ENCODE peak calls at places on chromosomes 2 and 18, in six cellular contexts. L is adrenal gland, R is testis, D is A549, X is uterus, Y is esophagus squamous epithelium. C is an unnamed sample.

GRCh38 chr2:206584323-206585116 is 57.8 kb upstream of the FAM237A start:
- DNase-seq in L (no peak), R (no peak), D (no peak), Y (no peak), X (no peak), C (no peak)

GRCh38 chr18:37166491-37166890 is 337.6 kb downstream of the KIAA1328 start:
- DNase-seq in R (no peak), L (no peak), X (no peak), D (no peak), Y (no peak), C (no peak)

GRCh38 chr18:56541340-56541739 is 97.1 kb downstream of the TXNL1 start:
- DNase-seq in D (no peak), X (no peak), L (no peak), R (no peak), Y (no peak), C (no peak)

GRCh38 chr2:106161938-106162814 is 31.9 kb downstream of the UXS1 start:
- DNase-seq in D (no peak), X (no peak), Y (no peak), L (peak), R (no peak), C (no peak)

GRCh38 chr2:9949992-9950520 is 1.4 kb upstream of the GRHL1 start:
- DNase-seq in X (no peak), Y (no peak), R (peak), D (no peak), L (no peak), C (no peak)

GRCh38 chr18:35041752-35042379 is 653 bp downstream of the MAPRE2 start:
- DNase-seq in D (no peak), R (no peak), L (no peak), Y (no peak), X (no peak), C (no peak)

GRCh38 chr2:213818436-213818835 is 534.2 kb downstream of the SPAG16 start:
- DNase-seq in L (no peak), Y (no peak), R (no peak), D (no peak), X (no peak), C (no peak)

GRCh38 chr2:131037398-131038257 is 55.6 kb downstream of the FAM168B start:
- DNase-seq in Y (no peak), L (peak), R (no peak), X (no peak), D (no peak), C (no peak)

GRCh38 chr18:3511980-3512379 is 62.0 kb downstream of the TGIF1 start:
- DNase-seq in D (no peak), L (peak), Y (no peak), X (no peak), R (no peak), C (no peak)

GRCh38 chr2:197296861-197297260 is 13.7 kb downstream of the ANKRD44 start:
- DNase-seq in D (no peak), L (no peak), X (no peak), R (no peak), Y (no peak), C (no peak)

GRCh38 chr2:222057249-222058073 is 241.3 kb downstream of the PAX3 start:
- DNase-seq in Y (no peak), L (no peak), D (peak), R (no peak), X (no peak), C (no peak)

GRCh38 chr18:304887-305529 is 37.2 kb upstream of the THOC1 start:
- DNase-seq in D (no peak), Y (no peak), L (no peak), R (no peak), X (no peak), C (no peak)

GRCh38 chr2:173869244-173869643 is 95.9 kb downstream of the SP3 start:
- DNase-seq in Y (no peak), X (no peak), L (no peak), R (no peak), D (no peak), C (no peak)

GRCh38 chr2:62999905-63000304 is 50.7 kb upstream of the OTX1 start:
- DNase-seq in X (peak), D (no peak), Y (no peak), R (no peak), L (peak), C (no peak)

GRCh38 chr2:119255760-119256573 is 32.3 kb downstream of the STEAP3 start:
- DNase-seq in X (no peak), L (no peak), D (peak), Y (no peak), R (peak), C (no peak)

GRCh38 chr2:37211212-37211611 is 14.9 kb downstream of the CEBPZOS start:
- DNase-seq in R (no peak), Y (no peak), X (no peak), D (no peak), L (no peak), C (no peak)

GRCh38 chr2:240362216-240362755 is 73.2 kb upstream of the GPC1 start:
- DNase-seq in X (no peak), R (no peak), D (no peak), Y (no peak), L (no peak), C (no peak)

GRCh38 chr2:86825728-86826386 is 35.1 kb upstream of the CD8A start:
- DNase-seq in Y (no peak), D (no peak), R (no peak), L (no peak), X (no peak), C (no peak)

GRCh38 chr2:10909996-10910341 is 1.8 kb upstream of the KCNF1 start:
- DNase-seq in D (no peak), X (no peak), R (no peak), L (no peak), Y (no peak), C (no peak)

GRCh38 chr2:45688479-45689298 is 37.2 kb downstream of the PRKCE start:
- DNase-seq in Y (no peak), L (no peak), D (no peak), R (no peak), X (no peak), C (no peak)

GRCh38 chr2:8004250-8004681 is 677.6 kb upstream of the ID2 start:
- DNase-seq in L (peak), R (peak), Y (no peak), D (peak), X (peak), C (peak)

GRCh38 chr18:23800902-23801301 is 111.6 kb downstream of the LAMA3 start:
- DNase-seq in L (no peak), X (no peak), Y (no peak), D (no peak), R (no peak), C (no peak)

GRCh38 chr2:240269380-240269779 is 128.9 kb upstream of the OTOS start:
- DNase-seq in R (no peak), X (no peak), Y (no peak), D (no peak), L (no peak), C (no peak)

GRCh38 chr18:8839285-8839684 is 133.9 kb downstream of the MTCL1 start:
- DNase-seq in R (no peak), X (no peak), Y (no peak), L (no peak), D (no peak), C (no peak)

GRCh38 chr2:240249423-240250149 is 109.1 kb upstream of the OTOS start:
- DNase-seq in Y (no peak), R (no peak), X (no peak), L (no peak), D (no peak), C (peak)

GRCh38 chr2:119873350-119874013 is 113.8 kb downstream of the PTPN4 start:
- DNase-seq in D (no peak), Y (no peak), X (no peak), R (no peak), L (no peak), C (no peak)

GRCh38 chr18:23143059-23143831 is 8.0 kb downstream of the CABLES1 start:
- DNase-seq in Y (no peak), D (no peak), X (no peak), R (no peak), L (peak), C (no peak)

GRCh38 chr2:152367547-152368250 is 32.7 kb downstream of the FMNL2 start:
- DNase-seq in X (no peak), R (no peak), Y (no peak), D (no peak), L (no peak), C (no peak)

GRCh38 chr18:46917808-46918600 is 602 bp downstream of the KATNAL2 start:
- DNase-seq in R (peak), Y (no peak), L (peak), X (peak), D (no peak), C (no peak)

GRCh38 chr2:30234180-30234971 is 3.0 kb downstream of the LBH start:
- DNase-seq in L (no peak), D (peak), Y (no peak), X (peak), R (peak), C (no peak)

GRCh38 chr2:1728821-1729220 is 15.5 kb downstream of the PXDN start:
- DNase-seq in R (no peak), X (peak), L (no peak), Y (no peak), D (no peak), C (no peak)

GRCh38 chr2:108994250-108994649 is 5.2 kb upstream of the EDAR start:
- DNase-seq in X (no peak), L (no peak), D (no peak), Y (no peak), R (no peak), C (no peak)

GRCh38 chr2:15543058-15543457 is 18.1 kb downstream of the NBAS start:
- DNase-seq in L (no peak), X (no peak), D (no peak), Y (no peak), R (no peak), C (no peak)

GRCh38 chr2:23482188-23482587 is 97.2 kb downstream of the KLHL29 start:
- DNase-seq in D (no peak), L (no peak), X (no peak), Y (no peak), R (no peak), C (no peak)

GRCh38 chr2:47201224-47201623 is 46.1 kb upstream of the STPG4 start:
- DNase-seq in R (no peak), Y (no peak), L (no peak), D (no peak), X (no peak), C (peak)

GRCh38 chr2:15943378-15943851 is 3.1 kb downstream of the MYCN start:
- DNase-seq in R (peak), L (no peak), Y (no peak), D (peak), X (no peak), C (no peak)

GRCh38 chr2:111897924-111898702 is at the start of gene MERTK:
- DNase-seq in D (peak), X (peak), L (peak), R (peak), Y (no peak), C (no peak)
- H3K27ac ChIP-seq in D (peak), X (peak), L (peak), R (peak), Y (peak), C (peak)

GRCh38 chr2:73293534-73294171 is at the start of gene EGR4:
- DNase-seq in L (peak), D (peak), X (no peak), R (peak), Y (no peak), C (no peak)
- TF ChIP-seq POLR2A in L (no peak), D (no peak), X (no peak), R (no peak), Y (no peak), C (no peak)

GRCh38 chr18:13585379-13586153 is 140.8 kb downstream of the FAM210A start:
- DNase-seq in L (no peak), Y (no peak), X (no peak), R (no peak), D (no peak), C (no peak)

GRCh38 chr18:13587937-13588336 is 138.4 kb downstream of the FAM210A start:
- DNase-seq in X (no peak), Y (no peak), D (no peak), L (no peak), R (no peak), C (no peak)

GRCh38 chr18:13584826-13585225 is 141.5 kb downstream of the FAM210A start:
- DNase-seq in R (no peak), D (no peak), X (no peak), L (no peak), Y (no peak), C (no peak)

GRCh38 chr18:13587477-13587876 is 138.9 kb downstream of the FAM210A start:
- DNase-seq in X (no peak), D (no peak), Y (no peak), R (no peak), L (no peak), C (no peak)

GRCh38 chr18:13587001-13587400 is 139.4 kb downstream of the FAM210A start:
- DNase-seq in D (no peak), L (no peak), X (no peak), R (no peak), Y (no peak), C (no peak)
- H3K27ac ChIP-seq in D (no peak), L (no peak), X (no peak), R (no peak), Y (no peak), C (no peak)

GRCh38 chr2:233059797-233060499 is at the start of gene INPP5D:
- DNase-seq in Y (no peak), L (peak), R (peak), D (no peak), X (no peak), C (no peak)
- TF ChIP-seq POLR2A in Y (no peak), L (peak), R (no peak), D (no peak), X (no peak), C (no peak)

GRCh38 chr2:172085460-172086159 is at the start of gene DLX1:
- DNase-seq in R (no peak), L (no peak), X (no peak), D (peak), Y (no peak), C (no peak)

GRCh38 chr2:172087780-172088244 is 2.5 kb downstream of the DLX1 start:
- DNase-seq in R (no peak), X (no peak), D (no peak), Y (no peak), L (no peak), C (peak)

GRCh38 chr2:172086349-172087190 is 1.3 kb downstream of the DLX1 start:
- DNase-seq in R (no peak), X (no peak), Y (no peak), D (no peak), L (no peak), C (peak)

GRCh38 chr2:172088245-172089004 is 3.1 kb downstream of the DLX1 start:
- DNase-seq in Y (no peak), D (no peak), R (no peak), L (no peak), X (no peak), C (peak)

DNA sequence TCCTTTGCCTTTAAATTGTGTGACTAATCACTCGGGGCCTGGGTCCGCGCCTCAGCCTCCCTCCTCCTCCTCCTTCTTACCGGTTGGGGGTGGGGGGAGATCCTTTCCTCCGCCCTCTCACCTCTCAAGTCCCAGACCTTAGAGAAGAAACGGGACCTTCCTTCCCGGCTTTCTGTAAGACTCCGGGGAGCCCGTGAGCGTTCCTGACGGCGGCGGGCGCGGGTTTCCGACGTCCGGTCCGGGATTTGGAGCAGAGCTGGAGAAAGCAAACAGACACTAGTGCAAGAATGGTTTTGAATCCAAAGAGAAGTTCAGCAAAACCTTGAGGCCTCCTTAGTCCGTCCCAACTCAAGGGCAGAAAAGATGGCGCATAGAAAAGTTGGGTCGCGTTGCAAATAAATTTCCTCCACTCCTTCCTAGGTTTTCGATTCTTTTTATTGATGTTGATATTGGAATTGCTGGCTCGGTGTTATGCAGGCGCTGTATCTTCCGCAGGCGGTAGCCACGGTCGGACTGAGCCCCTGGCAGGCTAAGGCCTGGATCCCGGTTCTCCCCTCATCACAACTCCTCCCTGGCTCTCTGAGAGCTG is 2.0 kb downstream of the DLX1 start:
- DNase-seq in R (no peak), Y (no peak), X (no peak), D (no peak), L (no peak), C (peak)
- H3K27ac ChIP-seq in R (no peak), Y (no peak), X (no peak), D (no peak), L (no peak), C (no peak)

GRCh38 chr2:41169744-41170143 is 717.9 kb upstream of the SLC8A1 start:
- DNase-seq in X (no peak), L (no peak), D (no peak), R (no peak), Y (no peak), C (no peak)

GRCh38 chr2:41167014-41167413 is 715.1 kb upstream of the SLC8A1 start:
- DNase-seq in D (no peak), X (no peak), R (no peak), Y (no peak), L (no peak), C (no peak)

DNA sequence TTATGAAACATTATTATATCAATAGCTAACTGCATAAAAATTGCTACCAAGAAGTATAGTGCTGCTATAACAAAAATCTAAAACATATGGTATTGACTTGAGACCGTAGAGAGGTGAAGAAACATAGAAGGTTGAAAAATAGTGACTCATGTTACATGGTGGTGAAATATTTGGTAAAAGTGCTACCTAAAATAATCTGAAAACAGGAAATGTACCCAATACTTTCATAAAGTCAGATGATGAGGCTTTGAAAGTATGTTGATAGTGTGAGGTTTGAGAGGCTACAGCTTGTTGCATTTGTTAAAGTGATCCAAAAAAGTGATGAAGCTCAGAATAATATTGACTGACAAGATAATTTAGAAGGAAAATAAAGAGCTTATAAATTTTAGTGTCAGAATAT is 718.7 kb upstream of the SLC8A1 start:
- DNase-seq in R (no peak), L (no peak), X (no peak), D (no peak), Y (no peak), C (no peak)
- TF ChIP-seq POLR2A in R (no peak), L (no peak), X (no peak), D (no peak), Y (no peak), C (no peak)